ENCODE peak calls at places on chromosomes 1 and 21, in four cellular contexts. One of them, this sample, is unnamed.
A peak's percentile ranks its signal among the peaks of the same experiment; 100 is the strongest.

GRCh38 chr1:202270871-202271326 is 70.8 kb downstream of the UBE2T start:
- DNase-seq in colonic mucosa: no peak
- DNase-seq in M059J: no peak
- DNase-seq in brain pericyte: no peak
- DNase-seq in this sample: no peak

GRCh38 chr1:230824571-230825060 is 43.7 kb downstream of the C1orf198 start:
- DNase-seq in colonic mucosa: no peak
- DNase-seq in M059J: peak; percentile 69
- DNase-seq in brain pericyte: no peak
- DNase-seq in this sample: peak; percentile 22

GRCh38 chr1:184691719-184692324 is 62.8 kb downstream of the EDEM3 start:
- DNase-seq in colonic mucosa: no peak
- DNase-seq in M059J: peak; percentile 57
- DNase-seq in brain pericyte: peak; percentile 6
- DNase-seq in this sample: peak; percentile 69

GRCh38 chr1:220908757-220909156 is 29.5 kb downstream of the HLX start:
- DNase-seq in colonic mucosa: no peak
- DNase-seq in M059J: peak; percentile 36
- DNase-seq in brain pericyte: no peak
- DNase-seq in this sample: peak; percentile 7

GRCh38 chr1:18200136-18200717 is 92.6 kb downstream of the IGSF21 start:
- DNase-seq in colonic mucosa: no peak
- DNase-seq in M059J: no peak
- DNase-seq in brain pericyte: no peak
- DNase-seq in this sample: no peak

GRCh38 chr1:167052389-167052788 is 37.8 kb downstream of the GPA33 start:
- DNase-seq in colonic mucosa: no peak
- DNase-seq in M059J: no peak
- DNase-seq in brain pericyte: no peak
- DNase-seq in this sample: peak; percentile 35

GRCh38 chr1:115098979-115099692 is 9.8 kb upstream of the TSPAN2 start:
- DNase-seq in colonic mucosa: peak; percentile 65
- DNase-seq in M059J: peak; percentile 95
- DNase-seq in brain pericyte: no peak
- DNase-seq in this sample: peak; percentile 88

GRCh38 chr21:27580276-27580675 is 613.4 kb upstream of the ADAMTS5 start:
- DNase-seq in colonic mucosa: no peak
- DNase-seq in M059J: peak; percentile 71
- DNase-seq in brain pericyte: no peak
- DNase-seq in this sample: no peak

GRCh38 chr1:45621501-45621836 is 2.4 kb downstream of the CCDC17 start:
- DNase-seq in colonic mucosa: no peak
- DNase-seq in M059J: no peak
- DNase-seq in brain pericyte: no peak
- DNase-seq in this sample: no peak

This sample was measured in HT-29.